ENCODE peak calls at places on chromosomes 11 and 22, in nine cellular contexts. N, I, U, M, L, P, E, B and D are unnamed samples.

GRCh38 chr11:91587131-91587530 is 637.5 kb upstream of the FAT3 start:
- DNase-seq in B (no peak), N (no peak), P (no peak), I (no peak), E (no peak), L (no peak), M (no peak), U (no peak), D (no peak)

GRCh38 chr11:28878025-28878424 is 769.8 kb downstream of the METTL15 start:
- DNase-seq in U (no peak), M (no peak), L (no peak), B (no peak), P (no peak), N (no peak), E (no peak), I (no peak), D (no peak)

GRCh38 chr11:20949585-20949984 is 280.2 kb downstream of the NELL1 start:
- DNase-seq in L (no peak), P (no peak), E (no peak), N (no peak), B (no peak), M (no peak), U (no peak), I (no peak), D (no peak)

GRCh38 chr11:109902764-109903436 is 190.3 kb upstream of the ZC3H12C start:
- DNase-seq in N (no peak), P (no peak), M (no peak), U (no peak), L (no peak), E (no peak), B (no peak), I (no peak), D (no peak)

GRCh38 chr11:104275992-104276391 is 112.0 kb upstream of the PDGFD start:
- DNase-seq in I (no peak), E (no peak), L (no peak), B (no peak), P (no peak), M (no peak), N (no peak), U (no peak), D (no peak)

GRCh38 chr11:7384691-7385090 is 100.6 kb upstream of the OLFML1 start:
- DNase-seq in P (no peak), I (no peak), M (no peak), U (no peak), N (no peak), L (no peak), B (no peak), E (no peak), D (no peak)

GRCh38 chr22:49481651-49482399 is 345.8 kb downstream of the BRD1 start:
- DNase-seq in M (no peak), L (no peak), B (no peak), N (no peak), U (no peak), P (no peak), I (no peak), E (no peak), D (no peak)

GRCh38 chr11:121367434-121367833 is 74.9 kb downstream of the SC5D start:
- DNase-seq in P (no peak), E (no peak), L (no peak), M (no peak), B (no peak), N (no peak), I (no peak), U (no peak), D (no peak)

GRCh38 chr11:72688929-72689328 is 14.7 kb upstream of the PDE2A start:
- DNase-seq in P (no peak), B (no peak), N (no peak), E (no peak), M (no peak), L (no peak), I (no peak), U (no peak), D (no peak)

GRCh38 chr11:65129649-65130441 is 4.5 kb downstream of the SYVN1 start:
- DNase-seq in L (no peak), B (no peak), I (no peak), P (no peak), M (no peak), E (no peak), N (no peak), U (no peak), D (no peak)

GRCh38 chr11:89416961-89417360 is 74.2 kb downstream of the NOX4 start:
- DNase-seq in E (no peak), L (no peak), B (no peak), I (no peak), P (no peak), N (no peak), M (no peak), U (no peak), D (no peak)

GRCh38 chr11:92109476-92109875 is 115.1 kb upstream of the FAT3 start:
- DNase-seq in N (no peak), P (no peak), E (no peak), L (no peak), B (no peak), U (no peak), M (no peak), I (no peak), D (no peak)

GRCh38 chr11:110176366-110177056 is 83.3 kb downstream of the ZC3H12C start:
- DNase-seq in B (no peak), M (no peak), E (no peak), L (no peak), U (no peak), I (no peak), N (no peak), P (no peak), D (no peak)

DNA sequence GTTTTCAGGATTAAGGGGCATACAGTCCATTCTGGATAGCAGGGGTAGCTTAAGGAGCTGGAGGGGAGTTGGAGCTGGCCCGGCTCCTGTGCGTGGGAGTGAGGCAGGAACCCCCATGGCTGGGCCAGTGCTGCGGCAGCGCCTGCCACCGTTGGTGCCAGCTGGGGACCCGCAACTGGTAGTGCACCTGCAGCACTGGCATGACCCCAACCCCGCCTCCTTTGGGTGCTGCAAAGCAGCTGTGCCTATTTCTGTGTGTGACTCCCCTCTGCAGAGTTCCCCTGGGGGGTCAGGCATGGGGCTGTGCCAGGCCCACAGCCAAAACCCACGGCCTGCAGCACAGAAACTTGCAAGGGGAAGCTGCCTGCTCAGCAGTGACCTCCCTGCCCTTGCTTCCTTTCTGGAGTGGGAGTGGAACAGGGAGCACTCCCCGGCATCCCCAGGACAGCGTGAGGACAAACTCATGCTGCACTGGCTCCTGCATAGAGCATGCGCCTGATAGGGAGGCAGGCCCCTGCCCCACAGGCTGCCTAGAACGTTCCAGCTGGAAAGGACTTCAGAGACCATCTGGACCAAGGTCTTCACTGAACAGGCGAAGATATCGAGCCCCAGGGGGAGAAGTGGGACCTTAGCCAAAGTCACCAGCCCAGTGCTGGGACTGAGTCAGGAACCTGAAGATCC is 26.2 kb upstream of the RAB1B start:
- DNase-seq in U (no peak), P (no peak), B (no peak), L (no peak), M (no peak), I (no peak), N (no peak), E (no peak), D (peak; percentile 23)
- H3K36me3 ChIP-seq in U (peaks cover 6% of the 10 kb centered on the region), P (no peaks in the 10 kb centered on the region), B (peaks cover 39% of the 10 kb centered on the region), L (peaks cover 3% of the 10 kb centered on the region), M (no peaks in the 10 kb centered on the region), I (peaks cover 86% of the 10 kb centered on the region), N (peaks cover 9% of the 10 kb centered on the region), E (peaks cover 66% of the 10 kb centered on the region), D (peaks cover 53% of the 10 kb centered on the region)

GRCh38 chr22:30211124-30211820 is 35.3 kb downstream of the LIF start:
- DNase-seq in M (no peak), B (no peak), P (no peak), U (no peak), N (peak; percentile 48), E (no peak), L (no peak), I (peak; percentile 24), D (no peak)

GRCh38 chr22:30210235-30210831 is 36.2 kb downstream of the LIF start:
- DNase-seq in U (no peak), N (no peak), P (no peak), E (no peak), B (no peak), M (peak; percentile 96), I (peak; percentile 15), L (no peak), D (no peak)

GRCh38 chr22:30208631-30209603 is 37.6 kb downstream of the LIF start:
- DNase-seq in L (no peak), M (no peak), U (no peak), B (peak; percentile 74), E (no peak), N (peak; percentile 92), I (peak; percentile 61), P (peak; percentile 54), D (peak; percentile 74)

GRCh38 chr22:30206964-30207363 is 39.6 kb downstream of the LIF start:
- DNase-seq in M (peak; percentile 78), B (no peak), E (peak; percentile 55), L (no peak), I (peak; percentile 38), N (no peak), U (peak; percentile 51), P (peak; percentile 33), D (no peak)

DNA sequence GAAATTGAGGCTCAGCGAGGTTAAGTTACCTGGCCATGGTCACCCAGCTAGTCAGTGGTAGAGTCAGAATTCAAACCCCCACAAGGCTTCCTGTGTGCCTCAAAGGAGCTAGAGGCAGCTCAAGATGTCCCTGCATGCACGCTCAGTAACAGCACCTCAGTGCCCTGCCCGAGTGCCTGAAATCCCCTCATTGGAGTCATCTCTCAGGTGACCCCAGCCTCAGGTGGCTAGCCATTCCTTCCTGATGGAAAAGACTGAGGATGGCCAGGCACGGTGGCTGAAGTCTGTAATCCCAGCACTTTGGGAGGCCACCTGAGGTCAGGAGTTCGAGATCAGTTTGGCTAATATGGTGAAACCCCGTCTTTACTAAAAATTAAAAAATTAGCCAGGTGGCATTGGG is 36.9 kb downstream of the LIF start:
- DNase-seq in I (no peak), M (no peak), N (no peak), L (no peak), U (no peak), E (no peak), P (no peak), B (no peak), D (no peak)
- H3K27ac ChIP-seq in I (peak overlapping the region; percentile 94), M (peak overlapping the region; percentile 96), N (no peak overlapping the region), L (no peak overlapping the region), U (no peak overlapping the region), E (peak overlapping the region; percentile 36), P (no peak overlapping the region), B (peak overlapping the region; percentile 60), D (peak overlapping the region; percentile 77)

GRCh38 chr11:115184901-115185300 is 319.3 kb downstream of the CADM1 start:
- DNase-seq in U (no peak), P (no peak), B (no peak), L (no peak), M (no peak), I (no peak), E (no peak), N (no peak), D (no peak)
- H3K4me1 ChIP-seq in U (no peaks in the 10 kb centered on the region), P (no peaks in the 10 kb centered on the region), B (peaks cover 31% of the 10 kb centered on the region), L (no peaks in the 10 kb centered on the region), M (no peaks in the 10 kb centered on the region), I (no peaks in the 10 kb centered on the region), E (peaks cover 7% of the 10 kb centered on the region), N (no peaks in the 10 kb centered on the region), D (peaks cover 22% of the 10 kb centered on the region)

DNA sequence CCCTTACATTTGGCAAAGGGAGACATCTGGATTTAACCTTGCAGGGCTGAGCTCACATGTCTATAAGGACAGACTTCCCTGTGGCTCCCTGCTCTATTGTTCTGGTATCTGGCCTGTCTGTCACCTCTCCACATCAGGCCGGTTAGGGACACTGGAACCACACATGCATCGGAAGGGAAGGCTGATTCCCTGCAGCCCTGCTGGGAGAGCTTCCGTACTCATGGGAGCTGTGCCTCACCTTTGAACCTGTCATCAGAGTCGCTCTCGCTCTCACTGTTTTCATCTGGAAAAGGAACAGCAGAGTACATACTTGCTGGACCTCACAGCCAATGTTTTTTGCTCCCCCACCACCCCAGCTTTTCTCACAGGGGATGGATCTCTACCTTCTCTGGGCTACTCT is 31.2 kb downstream of the RPL27A start:
- DNase-seq in I (no peak), E (no peak), B (no peak), M (no peak), N (no peak), L (no peak), U (no peak), P (no peak), D (no peak)
- H3K36me3 ChIP-seq in I (peaks cover 33% of the 10 kb centered on the region), E (peaks cover 26% of the 10 kb centered on the region), B (peaks cover 21% of the 10 kb centered on the region), M (no peaks in the 10 kb centered on the region), N (no peaks in the 10 kb centered on the region), L (peaks cover 6% of the 10 kb centered on the region), U (peaks cover 39% of the 10 kb centered on the region), P (no peaks in the 10 kb centered on the region), D (peaks cover 52% of the 10 kb centered on the region)